ENCODE peak calls at places on chromosomes 12 and 14, in five cellular contexts. One of them, this sample, is unnamed. For H3K4me1, the result is how much of the 10 kb centered on the place peaks cover.

GRCh38 chr12:109804820-109805761 is 28.1 kb downstream of the TRPV4 start:
- DNase-seq in uterus: peak
- DNase-seq in tibial artery: peak
- DNase-seq in endodermal cell: peak
- DNase-seq in right lobe of liver: peak
- DNase-seq in this sample: peak

GRCh38 chr14:104364830-104365229 is 214.7 kb upstream of the C14orf180 start:
- DNase-seq in uterus: no peak
- DNase-seq in tibial artery: peak
- DNase-seq in endodermal cell: no peak
- DNase-seq in right lobe of liver: peak
- DNase-seq in this sample: no peak

GRCh38 chr14:104724981-104725771 is 1.1 kb downstream of the ADSS1 start:
- DNase-seq in uterus: no peak
- DNase-seq in tibial artery: peak
- DNase-seq in endodermal cell: peak
- DNase-seq in right lobe of liver: no peak
- DNase-seq in this sample: no peak

GRCh38 chr12:53308276-53308675 is 8.8 kb downstream of the MYG1 start:
- DNase-seq in uterus: no peak
- DNase-seq in tibial artery: no peak
- DNase-seq in endodermal cell: no peak
- DNase-seq in right lobe of liver: no peak
- DNase-seq in this sample: no peak

GRCh38 chr12:53585726-53586125 is 40.5 kb downstream of the ATF7 start:
- DNase-seq in uterus: no peak
- DNase-seq in tibial artery: no peak
- DNase-seq in endodermal cell: no peak
- DNase-seq in right lobe of liver: no peak
- DNase-seq in this sample: no peak

GRCh38 chr12:111034148-111034910 is 114.0 kb upstream of the MYL2 start:
- DNase-seq in uterus: no peak
- DNase-seq in tibial artery: peak
- DNase-seq in endodermal cell: peak
- DNase-seq in right lobe of liver: no peak
- DNase-seq in this sample: no peak

GRCh38 chr12:109732321-109733305 is 19.0 kb downstream of the FAM222A start:
- DNase-seq in uterus: peak
- DNase-seq in tibial artery: peak
- DNase-seq in endodermal cell: peak
- DNase-seq in right lobe of liver: peak
- DNase-seq in this sample: peak

GRCh38 chr14:69880851-69881250 is 1.6 kb downstream of the SMOC1 start:
- DNase-seq in uterus: no peak
- DNase-seq in tibial artery: no peak
- DNase-seq in endodermal cell: no peak
- DNase-seq in right lobe of liver: no peak
- DNase-seq in this sample: no peak

GRCh38 chr14:94906991-94907587 is 137.2 kb upstream of the GSC start:
- DNase-seq in uterus: no peak
- DNase-seq in tibial artery: peak
- DNase-seq in endodermal cell: peak
- DNase-seq in right lobe of liver: no peak
- DNase-seq in this sample: no peak

GRCh38 chr14:61184117-61184516 is 97.0 kb downstream of the TMEM30B start:
- DNase-seq in uterus: no peak
- DNase-seq in tibial artery: no peak
- DNase-seq in endodermal cell: no peak
- DNase-seq in right lobe of liver: no peak
- DNase-seq in this sample: no peak

GRCh38 chr12:49068879-49069506 is 786 bp downstream of the RHEBL1 start:
- DNase-seq in uterus: no peak
- DNase-seq in tibial artery: no peak
- DNase-seq in endodermal cell: no peak
- DNase-seq in right lobe of liver: no peak
- DNase-seq in this sample: no peak

GRCh38 chr14:72801841-72802587 is 91.9 kb downstream of the DPF3 start:
- DNase-seq in uterus: no peak
- DNase-seq in tibial artery: no peak
- DNase-seq in endodermal cell: no peak
- DNase-seq in right lobe of liver: no peak
- DNase-seq in this sample: no peak

GRCh38 chr14:72802588-72802946 is 91.3 kb downstream of the DPF3 start:
- DNase-seq in uterus: no peak
- DNase-seq in tibial artery: no peak
- DNase-seq in endodermal cell: no peak
- DNase-seq in right lobe of liver: no peak
- DNase-seq in this sample: no peak

GRCh38 chr14:72801381-72801812 is 92.5 kb downstream of the DPF3 start:
- DNase-seq in uterus: no peak
- DNase-seq in tibial artery: no peak
- DNase-seq in endodermal cell: no peak
- DNase-seq in right lobe of liver: no peak
- DNase-seq in this sample: no peak

GRCh38 chr14:72800848-72801370 is 93.0 kb downstream of the DPF3 start:
- DNase-seq in uterus: no peak
- DNase-seq in tibial artery: no peak
- DNase-seq in endodermal cell: no peak
- DNase-seq in right lobe of liver: no peak
- DNase-seq in this sample: no peak

DNA sequence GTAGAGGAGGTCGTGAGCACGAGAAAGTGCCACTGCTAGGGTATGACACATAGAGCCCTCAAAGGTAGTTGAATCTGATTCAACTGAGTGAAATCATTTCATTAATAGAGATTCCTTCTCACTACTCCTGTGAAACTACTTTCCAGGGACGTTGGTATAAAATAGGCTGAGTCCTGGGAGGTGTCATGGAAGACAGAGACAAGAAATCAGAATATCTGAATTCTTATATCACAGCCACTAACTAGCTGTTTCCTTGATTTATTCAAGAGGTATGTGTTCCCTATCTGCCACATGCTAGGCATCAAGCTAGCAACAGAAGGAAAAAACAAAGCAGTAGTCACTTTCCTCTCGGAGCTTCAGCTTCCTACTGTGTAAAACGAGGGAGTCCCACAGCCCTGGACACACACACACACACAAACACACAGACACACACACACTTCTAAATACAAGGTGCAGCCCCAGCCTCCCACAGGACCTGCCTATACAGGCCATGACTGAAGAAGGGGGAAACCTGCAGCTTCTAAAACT is 89.2 kb downstream of the DPF3 start:
- DNase-seq in uterus: no peak
- DNase-seq in tibial artery: no peak
- DNase-seq in endodermal cell: no peak
- DNase-seq in right lobe of liver: no peak
- DNase-seq in this sample: no peak
- H3K4me1 ChIP-seq in uterus: under half
- H3K4me1 ChIP-seq in tibial artery: under half
- H3K4me1 ChIP-seq in endodermal cell: under half
- H3K4me1 ChIP-seq in right lobe of liver: under half
- H3K4me1 ChIP-seq in this sample: under half

GRCh38 chr12:130572553-130572952 is 143.5 kb downstream of the RIMBP2 start:
- DNase-seq in uterus: no peak
- DNase-seq in tibial artery: no peak
- DNase-seq in endodermal cell: no peak
- DNase-seq in right lobe of liver: no peak
- DNase-seq in this sample: no peak
- H3K4me3 ChIP-seq in uterus: no peak
- H3K4me3 ChIP-seq in tibial artery: no peak
- H3K4me3 ChIP-seq in endodermal cell: no peak
- H3K4me3 ChIP-seq in right lobe of liver: no peak
- H3K4me3 ChIP-seq in this sample: no peak

GRCh38 chr12:123526542-123527080 is 6.9 kb downstream of the RILPL1 start:
- DNase-seq in uterus: no peak
- DNase-seq in tibial artery: no peak
- DNase-seq in endodermal cell: no peak
- DNase-seq in right lobe of liver: no peak
- DNase-seq in this sample: no peak
- H3K27ac ChIP-seq in uterus: no peak
- H3K27ac ChIP-seq in tibial artery: no peak
- H3K27ac ChIP-seq in endodermal cell: no peak
- H3K27ac ChIP-seq in right lobe of liver: no peak
- H3K27ac ChIP-seq in this sample: no peak

GRCh38 chr14:22096511-22096890 is 422.9 kb upstream of the OR4E1 start:
- DNase-seq in uterus: no peak
- DNase-seq in tibial artery: no peak
- DNase-seq in endodermal cell: no peak
- DNase-seq in right lobe of liver: no peak
- DNase-seq in this sample: no peak

GRCh38 chr14:22097606-22098292 is 424.1 kb upstream of the OR4E1 start:
- DNase-seq in uterus: no peak
- DNase-seq in tibial artery: no peak
- DNase-seq in endodermal cell: no peak
- DNase-seq in right lobe of liver: no peak
- DNase-seq in this sample: no peak

GRCh38 chr14:22097072-22097471 is 423.5 kb upstream of the OR4E1 start:
- DNase-seq in uterus: peak
- DNase-seq in tibial artery: no peak
- DNase-seq in endodermal cell: no peak
- DNase-seq in right lobe of liver: no peak
- DNase-seq in this sample: no peak

GRCh38 chr14:22098435-22098834 is 424.8 kb upstream of the OR4E1 start:
- DNase-seq in uterus: no peak
- DNase-seq in tibial artery: no peak
- DNase-seq in endodermal cell: no peak
- DNase-seq in right lobe of liver: no peak
- DNase-seq in this sample: no peak

GRCh38 chr14:22095845-22096510 is 422.4 kb upstream of the OR4E1 start:
- DNase-seq in uterus: no peak
- DNase-seq in tibial artery: no peak
- DNase-seq in endodermal cell: no peak
- DNase-seq in right lobe of liver: no peak
- DNase-seq in this sample: no peak
- H3K4me1 ChIP-seq in uterus: under half
- H3K4me1 ChIP-seq in tibial artery: under half
- H3K4me1 ChIP-seq in endodermal cell: under half
- H3K4me1 ChIP-seq in right lobe of liver: under half
- H3K4me1 ChIP-seq in this sample: under half

GRCh38 chr14:23122086-23122485 is 3.0 kb upstream of the CEBPE start:
- DNase-seq in uterus: no peak
- DNase-seq in tibial artery: no peak
- DNase-seq in endodermal cell: no peak
- DNase-seq in right lobe of liver: no peak
- DNase-seq in this sample: no peak

GRCh38 chr14:23125006-23125405 is 6.0 kb upstream of the CEBPE start:
- DNase-seq in uterus: no peak
- DNase-seq in tibial artery: no peak
- DNase-seq in endodermal cell: no peak
- DNase-seq in right lobe of liver: no peak
- DNase-seq in this sample: no peak

GRCh38 chr14:23124337-23124954 is 5.4 kb upstream of the CEBPE start:
- DNase-seq in uterus: no peak
- DNase-seq in tibial artery: no peak
- DNase-seq in endodermal cell: no peak
- DNase-seq in right lobe of liver: no peak
- DNase-seq in this sample: no peak

GRCh38 chr14:23121401-23121800 is 2.3 kb upstream of the CEBPE start:
- DNase-seq in uterus: peak
- DNase-seq in tibial artery: peak
- DNase-seq in endodermal cell: peak
- DNase-seq in right lobe of liver: no peak
- DNase-seq in this sample: no peak

DNA sequence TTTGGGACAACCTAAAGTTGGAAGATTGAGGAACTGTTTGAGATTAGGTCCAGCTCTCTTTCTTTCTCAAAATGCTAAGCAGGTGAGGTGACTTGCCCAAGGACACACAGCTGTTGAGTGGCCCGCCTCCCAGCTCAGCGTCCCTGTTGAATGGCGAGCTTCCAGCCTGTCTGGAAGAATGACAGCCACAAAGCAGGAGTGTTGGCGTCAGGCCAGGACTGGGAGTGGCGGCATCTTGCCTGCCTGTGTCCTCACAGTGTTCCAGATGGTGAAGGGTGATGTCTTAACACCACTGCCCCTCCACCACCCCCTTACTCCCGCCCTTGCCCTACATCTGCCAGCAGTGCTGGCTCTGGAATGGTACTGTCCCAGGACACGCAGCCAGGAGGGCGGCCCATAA is 4.4 kb upstream of the CEBPE start:
- DNase-seq in uterus: peak
- DNase-seq in tibial artery: peak
- DNase-seq in endodermal cell: no peak
- DNase-seq in right lobe of liver: no peak
- DNase-seq in this sample: peak
- H3K4me3 ChIP-seq in uterus: no peak
- H3K4me3 ChIP-seq in tibial artery: no peak
- H3K4me3 ChIP-seq in endodermal cell: no peak
- H3K4me3 ChIP-seq in right lobe of liver: no peak
- H3K4me3 ChIP-seq in this sample: no peak

DNA sequence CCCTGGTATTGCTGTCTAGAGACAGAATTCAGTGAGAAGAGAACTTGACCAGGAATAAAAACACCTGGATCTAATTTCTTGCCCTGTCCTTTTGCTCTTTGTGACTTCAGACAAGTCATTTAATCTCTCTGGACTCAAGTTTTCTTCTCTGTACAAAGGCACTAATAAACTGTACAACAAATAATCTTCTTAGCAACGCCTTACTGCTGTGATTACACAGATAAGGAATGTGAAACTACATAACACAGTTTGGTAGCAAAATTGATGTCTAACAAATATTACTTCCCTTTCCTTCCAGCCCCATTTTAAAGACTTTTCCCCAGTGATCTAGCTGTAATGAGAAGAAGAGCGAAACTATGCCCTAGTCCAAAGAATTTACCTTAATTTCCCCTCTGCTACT is 69.3 kb downstream of the BCAT1 start:
- DNase-seq in uterus: no peak
- DNase-seq in tibial artery: no peak
- DNase-seq in endodermal cell: no peak
- DNase-seq in right lobe of liver: no peak
- DNase-seq in this sample: no peak
- H3K27ac ChIP-seq in uterus: no peak
- H3K27ac ChIP-seq in tibial artery: no peak
- H3K27ac ChIP-seq in endodermal cell: no peak
- H3K27ac ChIP-seq in right lobe of liver: no peak
- H3K27ac ChIP-seq in this sample: no peak

This sample was measured in lower lobe of right lung.